ENCODE peak calls at places on chromosomes 6 and 20, in five cellular contexts. M is brain microvascular endothelial cell, Q is adrenal gland, S is A549, L is neural progenitor cell. G is an unnamed sample.

GRCh38 chr6:90595854-90596253 is 9.0 kb upstream of the MAP3K7 start:
- DNase-seq in M (no peak), Q (no peak), L (no peak), S (no peak), G (no peak)

GRCh38 chr6:62891065-62891647 is 320.1 kb upstream of the FKBP1C start:
- DNase-seq in M (no peak), Q (no peak), L (peak), S (no peak), G (no peak)

GRCh38 chr6:7042056-7042653 is 65.6 kb upstream of the RREB1 start:
- DNase-seq in M (peak), S (no peak), L (no peak), Q (no peak), G (no peak)

GRCh38 chr6:34922177-34922663 is 33.2 kb downstream of the ANKS1A start:
- DNase-seq in Q (no peak), S (no peak), M (peak), L (no peak), G (peak)

GRCh38 chr6:53239526-53239925 is 90.9 kb upstream of the GCM1 start:
- DNase-seq in S (no peak), M (no peak), Q (no peak), L (no peak), G (no peak)

GRCh38 chr20:25573288-25574251 is 11.8 kb downstream of the NINL start:
- DNase-seq in M (peak), Q (no peak), S (no peak), L (no peak), G (no peak)

GRCh38 chr20:5990946-5991345 is 40.5 kb downstream of the MCM8 start:
- DNase-seq in L (no peak), S (no peak), Q (no peak), M (no peak), G (no peak)

GRCh38 chr20:51220293-51220706 is 197.4 kb upstream of the KCNG1 start:
- DNase-seq in Q (peak), S (peak), M (no peak), L (peak), G (no peak)

GRCh38 chr6:52087498-52087999 is at the start of gene PKHD1:
- DNase-seq in Q (no peak), S (peak), L (peak), M (no peak), G (no peak)

GRCh38 chr20:61572312-61572711 is 320.3 kb downstream of the CDH4 start:
- DNase-seq in S (no peak), M (no peak), L (no peak), Q (no peak), G (no peak)

GRCh38 chr6:42271834-42272805 is 54.5 kb upstream of the MRPS10 start:
- DNase-seq in Q (no peak), L (no peak), M (no peak), S (no peak), G (no peak)
- H3K27ac ChIP-seq in Q (no peak), L (no peak), M (no peak), S (no peak), G (peak)

DNA sequence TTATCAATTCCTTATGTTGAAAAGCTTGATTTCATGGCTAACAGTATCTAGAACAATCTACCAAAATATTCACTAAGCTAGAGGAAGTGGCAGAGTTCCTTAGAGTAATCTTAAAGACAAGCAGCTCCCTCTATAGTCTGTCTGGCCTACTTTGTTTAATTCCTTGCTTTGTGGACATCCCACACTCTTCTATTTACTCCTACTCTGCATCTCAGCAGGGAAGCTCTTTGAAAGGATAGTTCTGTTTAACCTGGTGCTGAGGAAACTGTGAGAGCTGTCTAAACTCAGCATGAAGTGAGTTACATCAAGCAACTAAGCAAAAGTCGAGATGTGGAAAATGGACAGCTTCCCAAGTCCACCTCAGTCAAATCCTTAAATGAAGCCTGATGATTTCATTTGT is 4.3 kb downstream of the REV3L start:
- DNase-seq in M (peak), L (peak), S (no peak), Q (no peak), G (no peak)
- TF ChIP-seq CTCF in M (peak), L (peak), S (peak), Q (peak), G (peak)

GRCh38 chr6:24357336-24358218 is at the start of gene DCDC2:
- DNase-seq in L (peak), M (no peak), S (peak), Q (peak), G (no peak)
- H3K4me3 ChIP-seq in L (no peak), M (peak), S (peak), Q (no peak), G (peak)

GRCh38 chr6:18477301-18477941 is 90.3 kb downstream of the RNF144B start:
- DNase-seq in Q (no peak), L (no peak), S (no peak), M (no peak), G (no peak)
- H3K27ac ChIP-seq in Q (no peak), L (no peak), S (no peak), M (no peak), G (no peak)

DNA sequence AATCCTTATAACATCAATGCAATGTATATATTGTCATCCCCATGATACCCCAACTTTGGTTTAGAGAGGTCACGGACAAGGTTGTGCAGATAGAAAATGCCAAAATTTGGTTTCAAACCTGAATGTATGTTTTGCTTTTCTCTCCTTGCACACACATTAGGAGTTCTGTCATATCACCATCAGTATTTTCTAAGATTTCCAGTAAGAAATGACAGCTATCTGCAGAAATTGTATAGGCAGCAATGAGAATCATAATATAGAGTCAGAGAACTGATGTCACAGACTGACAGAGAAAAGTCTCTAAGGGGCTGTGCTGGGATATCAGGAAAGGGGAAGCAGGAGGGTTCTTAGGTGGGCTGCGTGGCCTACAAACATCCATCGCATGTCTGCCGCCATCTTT is 140.0 kb downstream of the AKAP7 start:
- DNase-seq in S (no peak), L (no peak), M (no peak), Q (no peak), G (no peak)
- TF ChIP-seq CTCF in S (no peak), L (no peak), M (no peak), Q (no peak), G (no peak)

G was measured in AG04450.